ENCODE peak calls at places on chromosomes 13 and 19, in four cellular contexts. One of them, this sample, is unnamed.

GRCh38 chr13:98541211-98541610 is 35.7 kb downstream of the STK24 start:
- DNase-seq in activated B cell treated with CpG ODN at 0.5 μM for 24 hours: no peak
- DNase-seq in transverse colon: no peak
- DNase-seq in fibroblast of lung: no peak
- DNase-seq in this sample: no peak

GRCh38 chr13:80605007-80605406 is 264.1 kb upstream of the SPRY2 start:
- DNase-seq in activated B cell treated with CpG ODN at 0.5 μM for 24 hours: no peak
- DNase-seq in transverse colon: no peak
- DNase-seq in fibroblast of lung: no peak
- DNase-seq in this sample: no peak

GRCh38 chr19:14432817-14433453 is at the start of gene PKN1:
- DNase-seq in activated B cell treated with CpG ODN at 0.5 μM for 24 hours: peak
- DNase-seq in transverse colon: peak
- DNase-seq in fibroblast of lung: no peak
- DNase-seq in this sample: peak

GRCh38 chr13:109569938-109570711 is 216.3 kb downstream of the IRS2 start:
- DNase-seq in activated B cell treated with CpG ODN at 0.5 μM for 24 hours: no peak
- DNase-seq in transverse colon: no peak
- DNase-seq in fibroblast of lung: no peak
- DNase-seq in this sample: no peak

GRCh38 chr13:48505597-48506091 is 27.2 kb downstream of the RCBTB2 start:
- DNase-seq in activated B cell treated with CpG ODN at 0.5 μM for 24 hours: no peak
- DNase-seq in transverse colon: peak
- DNase-seq in fibroblast of lung: no peak
- DNase-seq in this sample: no peak

GRCh38 chr19:16225279-16226183 is 27.8 kb downstream of the AP1M1 start:
- DNase-seq in activated B cell treated with CpG ODN at 0.5 μM for 24 hours: no peak
- DNase-seq in transverse colon: no peak
- DNase-seq in fibroblast of lung: no peak
- DNase-seq in this sample: no peak

GRCh38 chr19:44539236-44539819 is 9.9 kb upstream of the CEACAM20 start:
- DNase-seq in activated B cell treated with CpG ODN at 0.5 μM for 24 hours: no peak
- DNase-seq in transverse colon: no peak
- DNase-seq in fibroblast of lung: no peak
- DNase-seq in this sample: peak

GRCh38 chr19:39166571-39167391 is 30.0 kb upstream of the NCCRP1 start:
- DNase-seq in activated B cell treated with CpG ODN at 0.5 μM for 24 hours: no peak
- DNase-seq in transverse colon: peak
- DNase-seq in fibroblast of lung: no peak
- DNase-seq in this sample: peak

GRCh38 chr13:30743319-30744055 is 8.1 kb downstream of the ALOX5AP start:
- DNase-seq in activated B cell treated with CpG ODN at 0.5 μM for 24 hours: no peak
- DNase-seq in transverse colon: peak
- DNase-seq in fibroblast of lung: peak
- DNase-seq in this sample: peak

GRCh38 chr13:83666126-83666525 is 216.1 kb downstream of the SLITRK1 start:
- DNase-seq in activated B cell treated with CpG ODN at 0.5 μM for 24 hours: no peak
- DNase-seq in transverse colon: no peak
- DNase-seq in fibroblast of lung: peak
- DNase-seq in this sample: no peak

GRCh38 chr19:46404884-46405658 is 8.3 kb downstream of the CCDC8 start:
- DNase-seq in activated B cell treated with CpG ODN at 0.5 μM for 24 hours: no peak
- DNase-seq in transverse colon: no peak
- DNase-seq in fibroblast of lung: no peak
- DNase-seq in this sample: no peak

GRCh38 chr19:3975637-3976087 is 4.8 kb upstream of the DAPK3 start:
- DNase-seq in activated B cell treated with CpG ODN at 0.5 μM for 24 hours: no peak
- DNase-seq in transverse colon: no peak
- DNase-seq in fibroblast of lung: no peak
- DNase-seq in this sample: no peak

GRCh38 chr19:4393947-4394590 is 6.3 kb downstream of the SH3GL1 start:
- DNase-seq in activated B cell treated with CpG ODN at 0.5 μM for 24 hours: no peak
- DNase-seq in transverse colon: no peak
- DNase-seq in fibroblast of lung: peak
- DNase-seq in this sample: peak

GRCh38 chr19:23823952-23824389 is 65.3 kb upstream of the ZNF681 start:
- DNase-seq in activated B cell treated with CpG ODN at 0.5 μM for 24 hours: no peak
- DNase-seq in transverse colon: peak
- DNase-seq in fibroblast of lung: peak
- DNase-seq in this sample: peak

GRCh38 chr19:50172726-50173125 is 9.6 kb upstream of the IZUMO2 start:
- DNase-seq in activated B cell treated with CpG ODN at 0.5 μM for 24 hours: no peak
- DNase-seq in transverse colon: no peak
- DNase-seq in fibroblast of lung: no peak
- DNase-seq in this sample: no peak

GRCh38 chr13:29969286-29969685 is 118.9 kb upstream of the UBL3 start:
- DNase-seq in activated B cell treated with CpG ODN at 0.5 μM for 24 hours: no peak
- DNase-seq in transverse colon: no peak
- DNase-seq in fibroblast of lung: peak
- DNase-seq in this sample: peak

DNA sequence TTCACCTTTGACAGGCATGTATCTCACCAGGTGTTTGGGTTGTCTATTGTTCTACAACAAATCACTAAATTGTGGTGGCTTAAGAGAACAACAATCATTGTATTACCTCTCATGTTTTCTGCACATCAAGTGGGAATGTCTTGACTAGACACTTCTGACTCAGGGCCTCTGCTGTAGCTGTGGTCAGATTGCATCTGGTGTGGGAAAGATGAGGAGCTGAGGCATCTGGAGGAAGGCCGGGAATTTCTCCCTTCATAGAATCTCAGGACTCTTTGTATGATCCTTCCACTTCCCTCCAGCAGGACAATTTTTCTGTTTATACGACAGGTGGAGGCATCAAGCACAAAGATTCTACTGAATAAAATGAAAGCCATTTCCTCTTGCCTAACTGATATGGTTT is 511.8 kb upstream of the NBEA start:
- DNase-seq in activated B cell treated with CpG ODN at 0.5 μM for 24 hours: no peak
- DNase-seq in transverse colon: no peak
- DNase-seq in fibroblast of lung: peak
- DNase-seq in this sample: peak
- TF ChIP-seq CTCF in activated B cell treated with CpG ODN at 0.5 μM for 24 hours: no peak
- TF ChIP-seq CTCF in transverse colon: no peak
- TF ChIP-seq CTCF in fibroblast of lung: no peak
- TF ChIP-seq CTCF in this sample: no peak

GRCh38 chr13:36362251-36362650 is 16.1 kb upstream of the SPART start:
- DNase-seq in activated B cell treated with CpG ODN at 0.5 μM for 24 hours: no peak
- DNase-seq in transverse colon: no peak
- DNase-seq in fibroblast of lung: peak
- DNase-seq in this sample: peak
- TF ChIP-seq CTCF in activated B cell treated with CpG ODN at 0.5 μM for 24 hours: no peak
- TF ChIP-seq CTCF in transverse colon: no peak
- TF ChIP-seq CTCF in fibroblast of lung: no peak
- TF ChIP-seq CTCF in this sample: no peak

GRCh38 chr19:31314849-31315620 is 34.2 kb downstream of the TSHZ3 start:
- DNase-seq in activated B cell treated with CpG ODN at 0.5 μM for 24 hours: no peak
- DNase-seq in transverse colon: no peak
- DNase-seq in fibroblast of lung: no peak
- DNase-seq in this sample: no peak
- TF ChIP-seq CTCF in activated B cell treated with CpG ODN at 0.5 μM for 24 hours: no peak
- TF ChIP-seq CTCF in transverse colon: no peak
- TF ChIP-seq CTCF in fibroblast of lung: peak
- TF ChIP-seq CTCF in this sample: peak

DNA sequence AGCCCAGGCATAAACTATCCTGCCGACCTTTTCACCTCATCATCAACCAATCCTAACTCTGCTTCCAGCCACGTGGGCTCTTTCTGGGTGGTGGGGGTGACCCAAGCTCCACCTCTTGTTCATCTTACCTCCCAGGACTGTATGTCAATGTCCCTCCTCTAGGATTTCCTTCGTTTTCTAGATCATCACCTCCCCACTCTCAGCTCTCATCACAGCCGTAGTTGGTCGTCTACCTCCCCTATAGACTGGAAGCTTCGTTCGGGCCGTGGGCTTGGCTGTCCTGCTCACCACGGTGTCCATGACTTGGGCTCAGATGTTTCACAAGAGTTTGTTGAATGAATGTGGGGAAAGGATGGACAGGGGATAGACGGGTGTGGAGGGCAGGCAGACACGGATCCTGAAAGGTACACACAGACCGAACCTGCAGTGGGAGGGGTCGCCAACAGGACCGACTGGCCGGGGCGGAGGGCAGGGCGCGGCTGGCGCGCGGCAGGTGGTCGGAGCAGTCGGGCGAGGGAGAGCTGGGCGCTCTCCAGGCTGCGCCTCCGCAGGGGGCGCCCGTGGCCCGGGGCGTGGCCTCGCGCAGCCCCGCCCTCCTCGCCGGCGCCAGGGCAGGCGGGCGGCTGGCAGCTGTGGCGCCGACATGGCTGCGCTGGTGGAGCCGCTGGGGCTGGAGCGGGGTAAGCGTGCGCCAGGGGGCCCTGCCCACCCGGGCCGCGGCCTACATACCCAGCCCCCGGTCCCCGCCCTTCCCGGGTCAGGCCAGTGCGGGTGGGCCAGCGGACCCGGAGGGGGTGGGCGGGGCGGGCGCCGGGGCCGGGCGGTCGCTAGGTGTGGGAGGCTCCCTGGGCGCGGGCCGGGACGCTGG is at the start of gene LIN7B:
- DNase-seq in activated B cell treated with CpG ODN at 0.5 μM for 24 hours: peak
- DNase-seq in transverse colon: peak
- DNase-seq in fibroblast of lung: peak
- DNase-seq in this sample: peak
- TF ChIP-seq CTCF in activated B cell treated with CpG ODN at 0.5 μM for 24 hours: no peak
- TF ChIP-seq CTCF in transverse colon: peak
- TF ChIP-seq CTCF in fibroblast of lung: no peak
- TF ChIP-seq CTCF in this sample: no peak

GRCh38 chr13:112968910-112969691 is at the start of gene MCF2L:
- DNase-seq in activated B cell treated with CpG ODN at 0.5 μM for 24 hours: peak
- DNase-seq in transverse colon: peak
- DNase-seq in fibroblast of lung: peak
- DNase-seq in this sample: peak
- TF ChIP-seq CTCF in activated B cell treated with CpG ODN at 0.5 μM for 24 hours: no peak
- TF ChIP-seq CTCF in transverse colon: no peak
- TF ChIP-seq CTCF in fibroblast of lung: peak
- TF ChIP-seq CTCF in this sample: peak

GRCh38 chr13:32453981-32454380 is 26.1 kb upstream of the N4BP2L1 start:
- DNase-seq in activated B cell treated with CpG ODN at 0.5 μM for 24 hours: no peak
- DNase-seq in transverse colon: no peak
- DNase-seq in fibroblast of lung: no peak
- DNase-seq in this sample: peak
- TF ChIP-seq CTCF in activated B cell treated with CpG ODN at 0.5 μM for 24 hours: no peak
- TF ChIP-seq CTCF in transverse colon: no peak
- TF ChIP-seq CTCF in fibroblast of lung: no peak
- TF ChIP-seq CTCF in this sample: no peak

GRCh38 chr13:42876810-42877550 is 95.6 kb downstream of the FAM216B start:
- DNase-seq in activated B cell treated with CpG ODN at 0.5 μM for 24 hours: no peak
- DNase-seq in transverse colon: no peak
- DNase-seq in fibroblast of lung: peak
- DNase-seq in this sample: peak

GRCh38 chr13:42876270-42876714 is 94.9 kb downstream of the FAM216B start:
- DNase-seq in activated B cell treated with CpG ODN at 0.5 μM for 24 hours: no peak
- DNase-seq in transverse colon: no peak
- DNase-seq in fibroblast of lung: no peak
- DNase-seq in this sample: peak

GRCh38 chr13:42873081-42873480 is 91.7 kb downstream of the FAM216B start:
- DNase-seq in activated B cell treated with CpG ODN at 0.5 μM for 24 hours: no peak
- DNase-seq in transverse colon: no peak
- DNase-seq in fibroblast of lung: no peak
- DNase-seq in this sample: no peak

GRCh38 chr13:42878721-42879120 is 97.3 kb downstream of the FAM216B start:
- DNase-seq in activated B cell treated with CpG ODN at 0.5 μM for 24 hours: no peak
- DNase-seq in transverse colon: no peak
- DNase-seq in fibroblast of lung: no peak
- DNase-seq in this sample: peak

DNA sequence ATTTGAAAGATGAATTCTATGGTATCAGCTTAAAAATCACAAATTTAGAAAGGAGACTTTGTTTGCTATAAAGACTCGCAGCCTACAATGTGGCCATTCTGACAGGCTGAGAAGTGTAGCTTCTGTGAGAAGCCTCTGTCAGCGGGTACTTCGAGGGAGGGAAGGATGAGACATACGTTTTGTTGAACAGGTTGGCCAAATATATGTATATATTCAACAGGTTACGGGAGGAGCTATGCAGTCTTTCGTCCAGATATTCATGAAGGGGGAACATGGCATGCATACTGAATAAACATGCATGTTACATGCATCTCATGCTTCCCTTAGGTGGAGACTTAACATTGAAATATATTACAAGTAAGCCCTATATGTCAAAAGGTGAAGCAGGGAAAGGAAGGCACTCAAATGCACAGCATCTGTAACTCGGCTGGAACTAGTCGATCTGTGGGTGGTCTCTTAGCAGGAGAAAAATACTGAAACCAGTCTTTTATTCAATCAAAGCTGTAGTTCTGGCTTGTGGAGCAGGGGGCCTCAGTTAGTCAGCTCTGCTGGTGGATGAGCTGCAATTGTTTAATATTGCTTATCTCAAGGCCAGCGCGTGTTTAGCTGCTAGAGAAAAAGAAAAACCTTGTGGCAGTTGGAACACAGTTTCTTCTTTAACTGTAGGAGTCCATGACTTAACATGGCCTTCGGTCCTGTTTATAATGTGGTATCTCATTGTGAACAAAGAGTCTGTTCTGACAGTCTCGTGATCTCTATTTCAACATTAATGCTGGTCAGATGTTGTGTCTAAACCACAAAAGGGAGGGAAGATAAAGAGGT is 94.3 kb downstream of the FAM216B start:
- DNase-seq in activated B cell treated with CpG ODN at 0.5 μM for 24 hours: no peak
- DNase-seq in transverse colon: no peak
- DNase-seq in fibroblast of lung: no peak
- DNase-seq in this sample: peak
- TF ChIP-seq CTCF in activated B cell treated with CpG ODN at 0.5 μM for 24 hours: no peak
- TF ChIP-seq CTCF in transverse colon: no peak
- TF ChIP-seq CTCF in fibroblast of lung: peak
- TF ChIP-seq CTCF in this sample: peak

DNA sequence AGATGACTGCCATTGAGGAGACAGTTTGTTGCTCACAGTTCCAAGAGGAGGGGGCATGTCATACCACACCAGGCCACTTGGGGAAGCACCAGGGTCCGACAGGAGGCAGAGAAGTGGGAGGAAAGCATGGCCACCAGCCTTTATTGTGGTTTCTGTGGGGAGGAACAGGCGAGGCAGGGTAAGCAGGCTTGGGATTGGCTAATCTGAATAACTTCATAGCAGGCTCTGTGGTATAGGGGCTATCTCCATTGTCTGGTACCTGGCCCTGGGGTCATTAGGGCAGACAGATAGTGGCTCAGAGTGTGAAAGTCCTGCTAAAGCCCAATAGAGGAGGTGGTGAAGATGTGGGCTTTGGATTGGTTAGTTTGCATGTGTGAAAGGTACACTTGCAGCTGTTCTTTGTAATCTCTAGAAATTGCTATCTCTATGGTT is 35.5 kb downstream of the CBY2 start:
- DNase-seq in activated B cell treated with CpG ODN at 0.5 μM for 24 hours: no peak
- DNase-seq in transverse colon: no peak
- DNase-seq in fibroblast of lung: no peak
- DNase-seq in this sample: no peak
- TF ChIP-seq CTCF in activated B cell treated with CpG ODN at 0.5 μM for 24 hours: no peak
- TF ChIP-seq CTCF in transverse colon: no peak
- TF ChIP-seq CTCF in fibroblast of lung: no peak
- TF ChIP-seq CTCF in this sample: peak

DNA sequence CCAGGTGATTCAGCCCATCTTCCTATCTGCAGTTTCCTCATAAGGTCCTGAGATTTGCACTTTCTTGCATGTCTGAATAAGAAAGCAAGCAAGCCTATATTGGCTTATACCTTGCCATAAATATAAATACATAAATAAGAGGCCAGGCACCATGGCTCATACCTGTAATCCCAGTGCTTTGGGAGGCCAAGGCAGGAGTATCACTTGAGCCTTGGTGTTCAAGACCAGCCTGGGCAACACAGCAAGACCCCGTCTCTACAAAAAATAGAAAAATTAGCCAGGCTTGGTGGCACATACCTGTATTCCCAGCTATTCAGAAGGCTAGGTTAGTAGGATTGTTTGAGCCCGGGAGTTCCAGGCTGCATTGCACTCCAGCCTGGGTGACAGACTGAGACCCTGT is 5.5 kb upstream of the GPATCH1 start:
- DNase-seq in activated B cell treated with CpG ODN at 0.5 μM for 24 hours: no peak
- DNase-seq in transverse colon: no peak
- DNase-seq in fibroblast of lung: no peak
- DNase-seq in this sample: no peak
- TF ChIP-seq CTCF in activated B cell treated with CpG ODN at 0.5 μM for 24 hours: no peak
- TF ChIP-seq CTCF in transverse colon: no peak
- TF ChIP-seq CTCF in fibroblast of lung: no peak
- TF ChIP-seq CTCF in this sample: no peak